ENCODE peak calls at places on chromosomes 13 and 19, in six cellular contexts. One of them, this sample, is unnamed.

GRCh38 chr19:39196860-39197562 is at the start of gene NCCRP1:
- DNase-seq in esophagus squamous epithelium: no peak
- DNase-seq in cardiac muscle cell: no peak
- DNase-seq in CD4-positive, CD25-positive, alpha-beta regulatory T cell: no peak
- DNase-seq in K562: peak; percentile 57
- DNase-seq in left lung: no peak
- DNase-seq in this sample: no peak

GRCh38 chr19:41377977-41378707 is 1.8 kb downstream of the TMEM91 start:
- DNase-seq in esophagus squamous epithelium: no peak
- DNase-seq in cardiac muscle cell: no peak
- DNase-seq in CD4-positive, CD25-positive, alpha-beta regulatory T cell: no peak
- DNase-seq in K562: peak; percentile 52
- DNase-seq in left lung: no peak
- DNase-seq in this sample: no peak

GRCh38 chr19:6047741-6048231 is 62.5 kb downstream of the RFX2 start:
- DNase-seq in esophagus squamous epithelium: no peak
- DNase-seq in cardiac muscle cell: peak; percentile 52
- DNase-seq in CD4-positive, CD25-positive, alpha-beta regulatory T cell: no peak
- DNase-seq in K562: peak; percentile 60
- DNase-seq in left lung: no peak
- DNase-seq in this sample: no peak

GRCh38 chr13:40170982-40171381 is 495.5 kb downstream of the FOXO1 start:
- DNase-seq in esophagus squamous epithelium: no peak
- DNase-seq in cardiac muscle cell: no peak
- DNase-seq in CD4-positive, CD25-positive, alpha-beta regulatory T cell: no peak
- DNase-seq in K562: no peak
- DNase-seq in left lung: no peak
- DNase-seq in this sample: no peak

GRCh38 chr13:44906758-44907157 is 82.5 kb downstream of the NUFIP1 start:
- DNase-seq in esophagus squamous epithelium: no peak
- DNase-seq in cardiac muscle cell: peak; percentile 81
- DNase-seq in CD4-positive, CD25-positive, alpha-beta regulatory T cell: no peak
- DNase-seq in K562: no peak
- DNase-seq in left lung: no peak
- DNase-seq in this sample: no peak

GRCh38 chr13:44365899-44366298 is 7.7 kb upstream of the SERP2 start:
- DNase-seq in esophagus squamous epithelium: no peak
- DNase-seq in cardiac muscle cell: no peak
- DNase-seq in CD4-positive, CD25-positive, alpha-beta regulatory T cell: no peak
- DNase-seq in K562: no peak
- DNase-seq in left lung: no peak
- DNase-seq in this sample: no peak

GRCh38 chr19:51127755-51128154 is 3.0 kb downstream of the SIGLEC9 start:
- DNase-seq in esophagus squamous epithelium: no peak
- DNase-seq in cardiac muscle cell: peak; percentile 88
- DNase-seq in CD4-positive, CD25-positive, alpha-beta regulatory T cell: no peak
- DNase-seq in K562: peak; percentile 36
- DNase-seq in left lung: peak; percentile 69
- DNase-seq in this sample: peak; percentile 74

GRCh38 chr13:59413121-59413520 is 750.6 kb downstream of the DIAPH3 start:
- DNase-seq in esophagus squamous epithelium: no peak
- DNase-seq in cardiac muscle cell: no peak
- DNase-seq in CD4-positive, CD25-positive, alpha-beta regulatory T cell: no peak
- DNase-seq in K562: no peak
- DNase-seq in left lung: no peak
- DNase-seq in this sample: no peak

GRCh38 chr19:34299576-34299975 is 45.2 kb downstream of the GARRE1 start:
- DNase-seq in esophagus squamous epithelium: no peak
- DNase-seq in cardiac muscle cell: no peak
- DNase-seq in CD4-positive, CD25-positive, alpha-beta regulatory T cell: no peak
- DNase-seq in K562: no peak
- DNase-seq in left lung: no peak
- DNase-seq in this sample: no peak

GRCh38 chr13:98365291-98365690 is 188.2 kb upstream of the RNF113B start:
- DNase-seq in esophagus squamous epithelium: no peak
- DNase-seq in cardiac muscle cell: no peak
- DNase-seq in CD4-positive, CD25-positive, alpha-beta regulatory T cell: no peak
- DNase-seq in K562: no peak
- DNase-seq in left lung: no peak
- DNase-seq in this sample: no peak
- H3K27ac ChIP-seq in esophagus squamous epithelium: no peak overlapping the region
- H3K27ac ChIP-seq in cardiac muscle cell: no peak overlapping the region
- H3K27ac ChIP-seq in CD4-positive, CD25-positive, alpha-beta regulatory T cell: no peak overlapping the region
- H3K27ac ChIP-seq in K562: no peak overlapping the region
- H3K27ac ChIP-seq in left lung: no peak overlapping the region
- H3K27ac ChIP-seq in this sample: no peak overlapping the region

GRCh38 chr13:26664286-26664685 is 96.3 kb downstream of the GPR12 start:
- DNase-seq in esophagus squamous epithelium: no peak
- DNase-seq in cardiac muscle cell: no peak
- DNase-seq in CD4-positive, CD25-positive, alpha-beta regulatory T cell: no peak
- DNase-seq in K562: no peak
- DNase-seq in left lung: no peak
- DNase-seq in this sample: no peak
- H3K4me1 ChIP-seq in esophagus squamous epithelium: no peaks in the 10 kb centered on the region
- H3K4me1 ChIP-seq in cardiac muscle cell: no peaks in the 10 kb centered on the region
- H3K4me1 ChIP-seq in CD4-positive, CD25-positive, alpha-beta regulatory T cell: no peaks in the 10 kb centered on the region
- H3K4me1 ChIP-seq in K562: no peaks in the 10 kb centered on the region
- H3K4me1 ChIP-seq in left lung: no peaks in the 10 kb centered on the region
- H3K4me1 ChIP-seq in this sample: no peaks in the 10 kb centered on the region

GRCh38 chr19:8064866-8065486 is 12.4 kb downstream of the CCL25 start:
- DNase-seq in esophagus squamous epithelium: no peak
- DNase-seq in cardiac muscle cell: no peak
- DNase-seq in CD4-positive, CD25-positive, alpha-beta regulatory T cell: no peak
- DNase-seq in K562: no peak
- DNase-seq in left lung: no peak
- DNase-seq in this sample: no peak
- H3K27me3 ChIP-seq in esophagus squamous epithelium: no peaks in the 10 kb centered on the region
- H3K27me3 ChIP-seq in cardiac muscle cell: no peaks in the 10 kb centered on the region
- H3K27me3 ChIP-seq in CD4-positive, CD25-positive, alpha-beta regulatory T cell: no peaks in the 10 kb centered on the region
- H3K27me3 ChIP-seq in K562: peaks cover 5% of the 10 kb centered on the region
- H3K27me3 ChIP-seq in left lung: no peaks in the 10 kb centered on the region
- H3K27me3 ChIP-seq in this sample: no peaks in the 10 kb centered on the region

GRCh38 chr13:81140675-81141074 is 799.7 kb upstream of the SPRY2 start:
- DNase-seq in esophagus squamous epithelium: no peak
- DNase-seq in cardiac muscle cell: no peak
- DNase-seq in CD4-positive, CD25-positive, alpha-beta regulatory T cell: no peak
- DNase-seq in K562: no peak
- DNase-seq in left lung: no peak
- DNase-seq in this sample: no peak
- H3K27ac ChIP-seq in esophagus squamous epithelium: no peak overlapping the region
- H3K27ac ChIP-seq in cardiac muscle cell: no peak overlapping the region
- H3K27ac ChIP-seq in CD4-positive, CD25-positive, alpha-beta regulatory T cell: no peak overlapping the region
- H3K27ac ChIP-seq in K562: no peak overlapping the region
- H3K27ac ChIP-seq in left lung: no peak overlapping the region
- H3K27ac ChIP-seq in this sample: no peak overlapping the region

GRCh38 chr13:50127726-50128291 is 112.6 kb downstream of the KCNRG start:
- DNase-seq in esophagus squamous epithelium: no peak
- DNase-seq in cardiac muscle cell: no peak
- DNase-seq in CD4-positive, CD25-positive, alpha-beta regulatory T cell: no peak
- DNase-seq in K562: no peak
- DNase-seq in left lung: no peak
- DNase-seq in this sample: peak; percentile 79
- H3K4me1 ChIP-seq in esophagus squamous epithelium: peaks cover 45% of the 10 kb centered on the region
- H3K4me1 ChIP-seq in cardiac muscle cell: peaks cover 10% of the 10 kb centered on the region
- H3K4me1 ChIP-seq in CD4-positive, CD25-positive, alpha-beta regulatory T cell: peaks cover 80% of the 10 kb centered on the region
- H3K4me1 ChIP-seq in K562: peaks cover 10% of the 10 kb centered on the region
- H3K4me1 ChIP-seq in left lung: peaks cover 67% of the 10 kb centered on the region
- H3K4me1 ChIP-seq in this sample: peaks cover 78% of the 10 kb centered on the region

DNA sequence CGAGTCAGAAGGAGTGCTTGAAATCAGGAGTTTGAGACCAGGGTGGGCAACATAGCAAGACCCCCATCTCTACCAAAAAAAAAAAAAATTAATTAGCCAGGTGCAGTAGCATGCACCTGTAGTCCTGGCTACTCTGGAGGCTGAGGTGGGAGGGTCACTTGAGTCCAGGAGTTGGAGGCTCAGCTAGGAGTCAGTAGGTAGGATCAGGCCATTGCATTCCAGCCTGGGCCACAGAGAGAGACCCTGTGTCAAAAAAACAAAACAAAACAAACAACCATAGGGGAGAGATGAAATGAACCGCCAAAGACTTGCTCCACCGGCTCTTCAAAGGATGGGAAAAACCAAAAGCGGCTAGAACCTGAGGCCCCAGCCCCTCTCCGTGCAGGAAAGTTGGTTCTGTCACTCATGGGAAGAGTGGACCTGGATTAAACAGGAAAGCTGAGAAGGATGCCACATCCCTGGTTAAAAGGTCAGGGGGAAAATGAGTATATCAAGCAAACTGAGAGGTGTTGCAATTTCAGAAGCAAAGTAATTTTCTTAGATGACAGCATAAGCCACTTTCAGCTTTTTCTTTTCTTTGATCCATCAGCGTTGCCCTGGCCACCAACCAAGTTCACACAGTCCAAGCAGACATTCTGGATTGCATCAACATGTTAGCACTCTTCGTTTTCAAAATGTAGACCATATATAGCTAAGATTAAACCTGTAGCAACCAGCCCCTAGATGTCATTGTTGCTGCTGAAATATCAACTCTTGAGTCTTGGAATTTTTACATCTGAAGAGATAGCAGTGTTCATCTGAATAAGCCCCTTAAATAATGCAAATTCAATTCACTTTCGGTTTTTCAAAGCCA is 8.9 kb upstream of the ZNF507 start:
- DNase-seq in esophagus squamous epithelium: no peak
- DNase-seq in cardiac muscle cell: peak; percentile 88
- DNase-seq in CD4-positive, CD25-positive, alpha-beta regulatory T cell: no peak
- DNase-seq in K562: no peak
- DNase-seq in left lung: no peak
- DNase-seq in this sample: no peak
- H3K27me3 ChIP-seq in esophagus squamous epithelium: no peaks in the 10 kb centered on the region
- H3K27me3 ChIP-seq in cardiac muscle cell: no peaks in the 10 kb centered on the region
- H3K27me3 ChIP-seq in CD4-positive, CD25-positive, alpha-beta regulatory T cell: no peaks in the 10 kb centered on the region
- H3K27me3 ChIP-seq in K562: peaks cover 18% of the 10 kb centered on the region
- H3K27me3 ChIP-seq in left lung: peaks cover 8% of the 10 kb centered on the region
- H3K27me3 ChIP-seq in this sample: no peaks in the 10 kb centered on the region

GRCh38 chr13:24280722-24281121 is 28.7 kb upstream of the C1QTNF9 start:
- DNase-seq in esophagus squamous epithelium: no peak
- DNase-seq in cardiac muscle cell: no peak
- DNase-seq in CD4-positive, CD25-positive, alpha-beta regulatory T cell: no peak
- DNase-seq in K562: no peak
- DNase-seq in left lung: peak; percentile 53
- DNase-seq in this sample: no peak

GRCh38 chr13:24279267-24279666 is 30.1 kb upstream of the C1QTNF9 start:
- DNase-seq in esophagus squamous epithelium: no peak
- DNase-seq in cardiac muscle cell: no peak
- DNase-seq in CD4-positive, CD25-positive, alpha-beta regulatory T cell: no peak
- DNase-seq in K562: no peak
- DNase-seq in left lung: no peak
- DNase-seq in this sample: no peak

GRCh38 chr13:24277721-24278120 is 31.7 kb upstream of the C1QTNF9 start:
- DNase-seq in esophagus squamous epithelium: no peak
- DNase-seq in cardiac muscle cell: no peak
- DNase-seq in CD4-positive, CD25-positive, alpha-beta regulatory T cell: no peak
- DNase-seq in K562: no peak
- DNase-seq in left lung: no peak
- DNase-seq in this sample: no peak

GRCh38 chr13:24281188-24282008 is 28.0 kb upstream of the C1QTNF9 start:
- DNase-seq in esophagus squamous epithelium: no peak
- DNase-seq in cardiac muscle cell: no peak
- DNase-seq in CD4-positive, CD25-positive, alpha-beta regulatory T cell: no peak
- DNase-seq in K562: no peak
- DNase-seq in left lung: no peak
- DNase-seq in this sample: no peak

DNA sequence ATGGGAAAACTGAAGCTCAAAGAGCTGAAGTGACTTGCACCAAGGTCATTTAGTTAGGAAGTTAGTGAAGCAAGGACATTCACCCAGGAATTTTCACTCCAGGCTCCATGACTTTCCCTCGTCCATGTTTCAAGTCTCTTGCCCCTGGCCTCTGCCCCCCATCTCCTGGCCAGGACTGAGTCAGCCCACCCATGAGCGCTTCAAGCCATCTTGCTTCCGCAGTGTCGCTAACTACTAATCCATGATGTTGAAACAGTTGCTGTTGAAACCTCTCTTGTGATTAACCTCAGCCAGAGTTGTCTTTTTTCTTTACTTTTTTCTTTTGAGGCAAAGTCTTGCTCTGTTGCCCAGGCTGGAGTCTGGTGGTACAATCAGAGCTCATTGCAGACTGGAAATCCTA is 29.7 kb upstream of the C1QTNF9 start:
- DNase-seq in esophagus squamous epithelium: no peak
- DNase-seq in cardiac muscle cell: peak; percentile 54
- DNase-seq in CD4-positive, CD25-positive, alpha-beta regulatory T cell: no peak
- DNase-seq in K562: no peak
- DNase-seq in left lung: no peak
- DNase-seq in this sample: no peak
- H3K27ac ChIP-seq in esophagus squamous epithelium: no peak overlapping the region
- H3K27ac ChIP-seq in cardiac muscle cell: no peak overlapping the region
- H3K27ac ChIP-seq in CD4-positive, CD25-positive, alpha-beta regulatory T cell: no peak overlapping the region
- H3K27ac ChIP-seq in K562: no peak overlapping the region
- H3K27ac ChIP-seq in left lung: no peak overlapping the region
- H3K27ac ChIP-seq in this sample: peak overlapping the region; percentile 91

This sample was measured in spleen.